ENCODE peak calls at places on chromosomes 13 and 19, in seven cellular contexts. One of them, this sample, is unnamed.

GRCh38 chr19:38848299-38849146 is 1.3 kb downstream of the HNRNPL start:
- DNase-seq in K562: peak
- DNase-seq in GM23338: no peak
- DNase-seq in Panc1: no peak
- DNase-seq in upper lobe of left lung: no peak
- DNase-seq in vagina: no peak
- DNase-seq in stomach: no peak
- DNase-seq in this sample: no peak

GRCh38 chr13:41643502-41643901 is 186.2 kb downstream of the RGCC start:
- DNase-seq in K562: no peak
- DNase-seq in GM23338: no peak
- DNase-seq in Panc1: no peak
- DNase-seq in upper lobe of left lung: no peak
- DNase-seq in vagina: no peak
- DNase-seq in stomach: no peak
- DNase-seq in this sample: no peak

GRCh38 chr13:40401911-40402776 is 264.3 kb downstream of the FOXO1 start:
- DNase-seq in K562: peak
- DNase-seq in GM23338: no peak
- DNase-seq in Panc1: no peak
- DNase-seq in upper lobe of left lung: peak
- DNase-seq in vagina: peak
- DNase-seq in stomach: peak
- DNase-seq in this sample: peak

GRCh38 chr13:74056829-74057564 is 77.2 kb downstream of the KLF12 start:
- DNase-seq in K562: no peak
- DNase-seq in GM23338: peak
- DNase-seq in Panc1: no peak
- DNase-seq in upper lobe of left lung: no peak
- DNase-seq in vagina: no peak
- DNase-seq in stomach: no peak
- DNase-seq in this sample: no peak

GRCh38 chr19:40502647-40503046 is 35.8 kb downstream of the SPTBN4 start:
- DNase-seq in K562: peak
- DNase-seq in GM23338: peak
- DNase-seq in Panc1: no peak
- DNase-seq in upper lobe of left lung: no peak
- DNase-seq in vagina: no peak
- DNase-seq in stomach: peak
- DNase-seq in this sample: no peak

GRCh38 chr19:459724-460511 is 915 bp downstream of the SHC2 start:
- DNase-seq in K562: peak
- DNase-seq in GM23338: peak
- DNase-seq in Panc1: no peak
- DNase-seq in upper lobe of left lung: peak
- DNase-seq in vagina: no peak
- DNase-seq in stomach: peak
- DNase-seq in this sample: peak

GRCh38 chr13:29541400-29541799 is 54.1 kb downstream of the SLC7A1 start:
- DNase-seq in K562: no peak
- DNase-seq in GM23338: no peak
- DNase-seq in Panc1: no peak
- DNase-seq in upper lobe of left lung: no peak
- DNase-seq in vagina: no peak
- DNase-seq in stomach: no peak
- DNase-seq in this sample: no peak

GRCh38 chr19:16603090-16603489 is 24.9 kb downstream of the MED26 start:
- DNase-seq in K562: no peak
- DNase-seq in GM23338: no peak
- DNase-seq in Panc1: no peak
- DNase-seq in upper lobe of left lung: no peak
- DNase-seq in vagina: no peak
- DNase-seq in stomach: no peak
- DNase-seq in this sample: peak

GRCh38 chr19:5953680-5954213 is 24.2 kb downstream of the RANBP3 start:
- DNase-seq in K562: peak
- DNase-seq in GM23338: no peak
- DNase-seq in Panc1: no peak
- DNase-seq in upper lobe of left lung: no peak
- DNase-seq in vagina: no peak
- DNase-seq in stomach: no peak
- DNase-seq in this sample: no peak

GRCh38 chr13:78430166-78430791 is 173.1 kb downstream of the POU4F1 start:
- DNase-seq in K562: no peak
- DNase-seq in GM23338: peak
- DNase-seq in Panc1: no peak
- DNase-seq in upper lobe of left lung: no peak
- DNase-seq in vagina: no peak
- DNase-seq in stomach: no peak
- DNase-seq in this sample: no peak

GRCh38 chr13:95153647-95154405 is 147.4 kb downstream of the ABCC4 start:
- DNase-seq in K562: no peak
- DNase-seq in GM23338: peak
- DNase-seq in Panc1: no peak
- DNase-seq in upper lobe of left lung: no peak
- DNase-seq in vagina: no peak
- DNase-seq in stomach: no peak
- DNase-seq in this sample: no peak

GRCh38 chr19:4044927-4045557 is 21.7 kb downstream of the ZBTB7A start:
- DNase-seq in K562: no peak
- DNase-seq in GM23338: no peak
- DNase-seq in Panc1: no peak
- DNase-seq in upper lobe of left lung: no peak
- DNase-seq in vagina: no peak
- DNase-seq in stomach: no peak
- DNase-seq in this sample: no peak
- TF ChIP-seq POLR2AphosphoS5 in K562: no peak
- TF ChIP-seq POLR2AphosphoS5 in GM23338: no peak
- TF ChIP-seq POLR2AphosphoS5 in Panc1: no peak
- TF ChIP-seq POLR2AphosphoS5 in upper lobe of left lung: no peak
- TF ChIP-seq POLR2AphosphoS5 in vagina: no peak
- TF ChIP-seq POLR2AphosphoS5 in stomach: no peak
- TF ChIP-seq POLR2AphosphoS5 in this sample: no peak

DNA sequence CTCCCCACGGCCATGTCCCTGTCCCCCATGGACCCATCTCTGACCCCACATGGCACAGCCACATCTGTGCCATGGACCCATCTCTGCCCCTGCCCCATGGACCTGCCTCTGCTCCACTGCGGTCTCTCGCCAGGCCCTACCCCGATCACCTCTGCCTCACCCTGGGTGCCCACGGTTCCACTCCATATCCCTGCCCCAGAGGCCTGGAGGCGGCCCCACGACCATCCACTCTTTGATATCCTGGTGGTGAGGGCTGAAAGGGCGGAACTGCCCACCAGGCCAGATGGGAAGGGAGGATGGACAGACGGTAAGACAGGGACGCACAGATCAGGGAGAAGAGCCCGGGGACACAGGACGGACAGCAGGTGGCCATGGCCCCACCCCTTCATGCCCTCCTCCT is 327 bp downstream of the PTGER1 start:
- DNase-seq in K562: no peak
- DNase-seq in GM23338: no peak
- DNase-seq in Panc1: no peak
- DNase-seq in upper lobe of left lung: no peak
- DNase-seq in vagina: no peak
- DNase-seq in stomach: no peak
- DNase-seq in this sample: no peak
- H3K4me3 ChIP-seq in K562: peak
- H3K4me3 ChIP-seq in GM23338: peak
- H3K4me3 ChIP-seq in Panc1: peak
- H3K4me3 ChIP-seq in upper lobe of left lung: no peak
- H3K4me3 ChIP-seq in vagina: peak
- H3K4me3 ChIP-seq in stomach: peak
- H3K4me3 ChIP-seq in this sample: no peak

GRCh38 chr19:48398329-48399235 is 5.1 kb downstream of the GRIN2D start:
- DNase-seq in K562: peak
- DNase-seq in GM23338: peak
- DNase-seq in Panc1: no peak
- DNase-seq in upper lobe of left lung: peak
- DNase-seq in vagina: no peak
- DNase-seq in stomach: peak
- DNase-seq in this sample: peak
- TF ChIP-seq POLR2AphosphoS5 in K562: peak
- TF ChIP-seq POLR2AphosphoS5 in GM23338: peak
- TF ChIP-seq POLR2AphosphoS5 in Panc1: no peak
- TF ChIP-seq POLR2AphosphoS5 in upper lobe of left lung: no peak
- TF ChIP-seq POLR2AphosphoS5 in vagina: no peak
- TF ChIP-seq POLR2AphosphoS5 in stomach: peak
- TF ChIP-seq POLR2AphosphoS5 in this sample: no peak

GRCh38 chr19:2185734-2186070 is 22.0 kb downstream of the DOT1L start:
- DNase-seq in K562: no peak
- DNase-seq in GM23338: no peak
- DNase-seq in Panc1: no peak
- DNase-seq in upper lobe of left lung: no peak
- DNase-seq in vagina: no peak
- DNase-seq in stomach: no peak
- DNase-seq in this sample: no peak
- H3K4me3 ChIP-seq in K562: no peak
- H3K4me3 ChIP-seq in GM23338: no peak
- H3K4me3 ChIP-seq in Panc1: no peak
- H3K4me3 ChIP-seq in upper lobe of left lung: no peak
- H3K4me3 ChIP-seq in vagina: no peak
- H3K4me3 ChIP-seq in stomach: no peak
- H3K4me3 ChIP-seq in this sample: no peak

GRCh38 chr19:50332014-50332263 is 2.8 kb upstream of the KCNC3 start:
- DNase-seq in K562: no peak
- DNase-seq in GM23338: no peak
- DNase-seq in Panc1: no peak
- DNase-seq in upper lobe of left lung: no peak
- DNase-seq in vagina: no peak
- DNase-seq in stomach: no peak
- DNase-seq in this sample: no peak

GRCh38 chr19:50332264-50333038 is 3.3 kb upstream of the KCNC3 start:
- DNase-seq in K562: no peak
- DNase-seq in GM23338: peak
- DNase-seq in Panc1: no peak
- DNase-seq in upper lobe of left lung: no peak
- DNase-seq in vagina: no peak
- DNase-seq in stomach: no peak
- DNase-seq in this sample: no peak

GRCh38 chr19:50334741-50335421 is 5.7 kb upstream of the KCNC3 start:
- DNase-seq in K562: no peak
- DNase-seq in GM23338: no peak
- DNase-seq in Panc1: no peak
- DNase-seq in upper lobe of left lung: no peak
- DNase-seq in vagina: no peak
- DNase-seq in stomach: no peak
- DNase-seq in this sample: no peak

GRCh38 chr19:50333235-50333736 is 4.1 kb upstream of the KCNC3 start:
- DNase-seq in K562: peak
- DNase-seq in GM23338: peak
- DNase-seq in Panc1: peak
- DNase-seq in upper lobe of left lung: peak
- DNase-seq in vagina: peak
- DNase-seq in stomach: peak
- DNase-seq in this sample: peak

GRCh38 chr19:50333737-50334617 is 4.8 kb upstream of the KCNC3 start:
- DNase-seq in K562: peak
- DNase-seq in GM23338: peak
- DNase-seq in Panc1: no peak
- DNase-seq in upper lobe of left lung: peak
- DNase-seq in vagina: no peak
- DNase-seq in stomach: peak
- DNase-seq in this sample: peak
- TF ChIP-seq POLR2AphosphoS5 in K562: peak
- TF ChIP-seq POLR2AphosphoS5 in GM23338: peak
- TF ChIP-seq POLR2AphosphoS5 in Panc1: peak
- TF ChIP-seq POLR2AphosphoS5 in upper lobe of left lung: peak
- TF ChIP-seq POLR2AphosphoS5 in vagina: peak
- TF ChIP-seq POLR2AphosphoS5 in stomach: peak
- TF ChIP-seq POLR2AphosphoS5 in this sample: peak

GRCh38 chr19:50203281-50204080 is at the start of gene MYH14:
- DNase-seq in K562: peak
- DNase-seq in GM23338: peak
- DNase-seq in Panc1: peak
- DNase-seq in upper lobe of left lung: peak
- DNase-seq in vagina: no peak
- DNase-seq in stomach: peak
- DNase-seq in this sample: peak
- H3K4me3 ChIP-seq in K562: peak
- H3K4me3 ChIP-seq in GM23338: peak
- H3K4me3 ChIP-seq in Panc1: peak
- H3K4me3 ChIP-seq in upper lobe of left lung: peak
- H3K4me3 ChIP-seq in vagina: peak
- H3K4me3 ChIP-seq in stomach: peak
- H3K4me3 ChIP-seq in this sample: peak

This sample was measured in prostate gland.